ENCODE peak calls at places on chromosomes 12 and 14, in four cellular contexts. U is HCT116, Y is fibroblast of the conjunctiva, V is adrenal gland. D is an unnamed sample.

GRCh38 chr12:125773033-125773432 is 707.8 kb downstream of the AACS start:
- DNase-seq in Y (no peak), V (no peak), U (peak), D (no peak)

GRCh38 chr12:124453419-124454351 is 113.7 kb downstream of the NCOR2 start:
- DNase-seq in U (peak), Y (no peak), V (peak), D (peak)

GRCh38 chr14:69528930-69529329 is 44.4 kb downstream of the PLEKHD1 start:
- DNase-seq in V (no peak), U (no peak), Y (no peak), D (no peak)

GRCh38 chr12:12290206-12290605 is 23.4 kb upstream of the LRP6 start:
- DNase-seq in V (no peak), U (no peak), Y (no peak), D (no peak)

GRCh38 chr12:93001407-93001806 is 72.3 kb upstream of the EEA1 start:
- DNase-seq in Y (no peak), U (no peak), V (no peak), D (no peak)

GRCh38 chr14:63039800-63040380 is 5.4 kb downstream of the KCNH5 start:
- DNase-seq in Y (peak), U (no peak), V (no peak), D (no peak)

GRCh38 chr12:116861331-116861730 is 19.9 kb downstream of the HRK start:
- DNase-seq in Y (no peak), U (no peak), V (peak), D (peak)

GRCh38 chr14:89179891-89180404 is 237.1 kb downstream of the FOXN3 start:
- DNase-seq in Y (no peak), V (no peak), U (no peak), D (no peak)

GRCh38 chr12:122067966-122068365 is 10.6 kb upstream of the MLXIP start:
- DNase-seq in Y (no peak), U (no peak), V (peak), D (peak)

GRCh38 chr12:11559941-11560340 is 89.5 kb upstream of the ETV6 start:
- DNase-seq in Y (no peak), U (no peak), V (no peak), D (no peak)

GRCh38 chr12:102960766-102961487 is 3.5 kb downstream of the ASCL1 start:
- DNase-seq in V (no peak), U (no peak), Y (no peak), D (no peak)

GRCh38 chr14:75559451-75560187 is 18.8 kb upstream of the FLVCR2 start:
- DNase-seq in Y (peak), U (no peak), V (peak), D (no peak)

GRCh38 chr12:25328082-25328712 is 77.5 kb upstream of the KRAS start:
- DNase-seq in Y (no peak), V (peak), U (no peak), D (peak)

GRCh38 chr14:22131749-22132476 is 457.1 kb downstream of the DAD1 start:
- DNase-seq in V (no peak), Y (no peak), U (no peak), D (no peak)

GRCh38 chr14:92336363-92336762 is 13.4 kb downstream of the SLC24A4 start:
- DNase-seq in U (no peak), Y (no peak), V (no peak), D (no peak)

GRCh38 chr12:11834925-11835324 is 185.5 kb downstream of the ETV6 start:
- DNase-seq in Y (no peak), U (no peak), V (no peak), D (no peak)

GRCh38 chr12:81284137-81284536 is 206.3 kb downstream of the ACSS3 start:
- DNase-seq in Y (no peak), V (no peak), U (no peak), D (no peak)

GRCh38 chr12:71840226-71840847 is 778 bp downstream of the TBC1D15 start:
- DNase-seq in V (no peak), Y (peak), U (peak), D (no peak)

GRCh38 chr14:49875640-49876198 is 17.2 kb upstream of the ARF6 start:
- DNase-seq in Y (no peak), V (no peak), U (no peak), D (no peak)

GRCh38 chr14:72559227-72559626 is 334.7 kb downstream of the DPF3 start:
- DNase-seq in V (no peak), U (no peak), Y (no peak), D (no peak)

GRCh38 chr14:95258754-95259593 is 60.7 kb downstream of the CLMN start:
- DNase-seq in V (no peak), U (no peak), Y (no peak), D (no peak)

GRCh38 chr12:122584177-122584576 is 57.1 kb downstream of the KNTC1 start:
- DNase-seq in Y (no peak), U (no peak), V (no peak), D (no peak)

GRCh38 chr14:83779266-83779665 is 1750.7 kb upstream of the FLRT2 start:
- DNase-seq in V (peak), U (no peak), Y (peak), D (no peak)

GRCh38 chr12:54988402-54989054 is 4.0 kb upstream of the TESPA1 start:
- DNase-seq in Y (peak), U (no peak), V (peak), D (peak)

GRCh38 chr12:9361879-9362326 is 153.7 kb upstream of the PZP start:
- DNase-seq in V (no peak), U (no peak), Y (no peak), D (no peak)

GRCh38 chr12:65675141-65675621 is 149.1 kb upstream of the HMGA2 start:
- DNase-seq in U (no peak), V (no peak), Y (no peak), D (no peak)

GRCh38 chr12:68977909-68978610 is 45.1 kb upstream of the CPM start:
- DNase-seq in Y (no peak), U (no peak), V (no peak), D (no peak)

GRCh38 chr14:23481362-23481970 is 12.0 kb downstream of the NGDN start:
- DNase-seq in V (no peak), U (no peak), Y (no peak), D (no peak)

GRCh38 chr12:26691234-26691970 is 141.6 kb downstream of the ITPR2 start:
- DNase-seq in V (peak), U (peak), Y (peak), D (no peak)

GRCh38 chr12:125092872-125093680 is 27.8 kb downstream of the AACS start:
- DNase-seq in Y (peak), V (peak), U (no peak), D (peak)